ENCODE peak calls at places on chromosome 2, in seven cellular contexts. N is fibroblast of pulmonary artery, H is suprapubic skin, K is activated B cell treated with CpG ODN at 0.5 μM for 24 hours, Y is omental fat pad, I is retina, B is epithelial cell of esophagus. C is an unnamed sample.

GRCh38 chr2:230869691-230870543 is 5.2 kb downstream of the ITM2C start:
- DNase-seq in N (no peak), H (peak; percentile 70), K (no peak), Y (no peak), I (peak; percentile 63), B (no peak), C (no peak)

GRCh38 chr2:241944821-241945220 is 75.3 kb downstream of the RTP5 start:
- DNase-seq in N (no peak), H (peak; percentile 57), K (no peak), Y (no peak), I (no peak), B (no peak), C (no peak)

GRCh38 chr2:102025016-102025491 is 33.3 kb downstream of the IL1R2 start:
- DNase-seq in N (peak; percentile 74), H (no peak), K (no peak), Y (no peak), I (no peak), B (peak; percentile 65), C (no peak)

GRCh38 chr2:165015052-165015642 is 59.8 kb upstream of the SLC38A11 start:
- DNase-seq in N (peak; percentile 73), H (no peak), K (no peak), Y (peak; percentile 69), I (peak; percentile 71), B (peak; percentile 80), C (peak; percentile 50)

GRCh38 chr2:241607162-241607885 is 29.6 kb downstream of the THAP4 start:
- DNase-seq in N (no peak), H (no peak), K (no peak), Y (no peak), I (no peak), B (no peak), C (no peak)

GRCh38 chr2:212539145-212539880 is 711 bp upstream of the ERBB4 start:
- DNase-seq in N (peak; percentile 13), H (peak; percentile 77), K (no peak), Y (peak; percentile 52), I (no peak), B (peak; percentile 55), C (peak; percentile 58)

GRCh38 chr2:223113161-223113560 is 61.2 kb downstream of the KCNE4 start:
- DNase-seq in N (no peak), H (no peak), K (no peak), Y (no peak), I (no peak), B (peak; percentile 41), C (no peak)

GRCh38 chr2:166700079-166700478 is 188.2 kb upstream of the XIRP2 start:
- DNase-seq in N (no peak), H (no peak), K (no peak), Y (no peak), I (no peak), B (no peak), C (no peak)

GRCh38 chr2:207674826-207675225 is 36.6 kb upstream of the CCNYL1 start:
- DNase-seq in N (no peak), H (no peak), K (no peak), Y (no peak), I (no peak), B (no peak), C (no peak)

GRCh38 chr2:168185583-168186274 is 61.7 kb downstream of the STK39 start:
- DNase-seq in N (no peak), H (no peak), K (no peak), Y (no peak), I (no peak), B (no peak), C (no peak)

GRCh38 chr2:131004446-131005209 is 88.6 kb downstream of the FAM168B start:
- DNase-seq in N (no peak), H (no peak), K (no peak), Y (no peak), I (no peak), B (no peak), C (no peak)

GRCh38 chr2:111652038-111652437 is 232.0 kb downstream of the ANAPC1 start:
- DNase-seq in N (no peak), H (no peak), K (no peak), Y (no peak), I (no peak), B (peak; percentile 57), C (no peak)

GRCh38 chr2:57878573-57878910 is 168.1 kb upstream of the VRK2 start:
- DNase-seq in N (no peak), H (no peak), K (no peak), Y (no peak), I (peak; percentile 75), B (no peak), C (no peak)

GRCh38 chr2:148560501-148560900 is 84.0 kb upstream of the EPC2 start:
- DNase-seq in N (no peak), H (no peak), K (no peak), Y (no peak), I (no peak), B (no peak), C (no peak)

GRCh38 chr2:42128731-42129486 is 40.2 kb upstream of the EML4 start:
- DNase-seq in N (no peak), H (no peak), K (no peak), Y (no peak), I (no peak), B (no peak), C (no peak)

GRCh38 chr2:24317491-24317920 is 42.8 kb downstream of the ITSN2 start:
- DNase-seq in N (peak; percentile 13), H (no peak), K (no peak), Y (no peak), I (no peak), B (no peak), C (peak; percentile 7)

GRCh38 chr2:221573430-221574230 is 1.5 kb upstream of the EPHA4 start:
- DNase-seq in N (peak; percentile 70), H (peak; percentile 92), K (peak; percentile 88), Y (peak; percentile 92), I (peak; percentile 99), B (peak; percentile 74), C (peak; percentile 85)

GRCh38 chr2:152598975-152599724 is 118.1 kb downstream of the PRPF40A start:
- DNase-seq in N (no peak), H (no peak), K (no peak), Y (no peak), I (no peak), B (peak; percentile 22), C (peak; percentile 8)

GRCh38 chr2:201406077-201406662 is 45.1 kb downstream of the TRAK2 start:
- DNase-seq in N (peak; percentile 93), H (no peak), K (no peak), Y (no peak), I (no peak), B (peak; percentile 69), C (peak; percentile 30)

GRCh38 chr2:174957049-174957448 is 48.1 kb downstream of the CHN1 start:
- DNase-seq in N (no peak), H (no peak), K (no peak), Y (no peak), I (no peak), B (no peak), C (no peak)

GRCh38 chr2:215619022-215619958 is 183.4 kb upstream of the FN1 start:
- DNase-seq in N (peak; percentile 88), H (no peak), K (no peak), Y (no peak), I (peak; percentile 40), B (no peak), C (no peak)

GRCh38 chr2:113275556-113276215 is 3.0 kb downstream of the PAX8 start:
- DNase-seq in N (no peak), H (no peak), K (no peak), Y (no peak), I (peak; percentile 70), B (no peak), C (no peak)

GRCh38 chr2:119823734-119824334 is 64.1 kb downstream of the PTPN4 start:
- DNase-seq in N (peak; percentile 76), H (no peak), K (no peak), Y (no peak), I (no peak), B (peak; percentile 53), C (peak; percentile 39)